ENCODE peak calls at places on chromosomes 2 and 18, in nine cellular contexts. One of them, this sample, is unnamed.

GRCh38 chr18:1968801-1969498 is 602.4 kb downstream of the METTL4 start:
- DNase-seq in GDM1: no peak
- DNase-seq in LoVo: no peak
- DNase-seq in hepatic stellate cell: no peak
- DNase-seq in endothelial cell: no peak
- DNase-seq in activated T-cell treated with anti-CD3 and anti-CD28 coated beads for 48 hours: no peak
- DNase-seq in progenitor cell of endocrine pancreas: no peak
- DNase-seq in amygdala: no peak
- DNase-seq in RWPE1: no peak
- DNase-seq in this sample: no peak

GRCh38 chr2:47008381-47009280 is 93.0 kb upstream of the MCFD2 start:
- DNase-seq in LoVo: no peak
- DNase-seq in amygdala: peak
- DNase-seq in hepatic stellate cell: peak
- DNase-seq in activated T-cell treated with anti-CD3 and anti-CD28 coated beads for 48 hours: no peak
- DNase-seq in RWPE1: no peak
- DNase-seq in endothelial cell: no peak
- DNase-seq in progenitor cell of endocrine pancreas: no peak
- DNase-seq in GDM1: no peak
- DNase-seq in this sample: peak

GRCh38 chr2:74935883-74936483 is 22.5 kb upstream of the POLE4 start:
- DNase-seq in GDM1: no peak
- DNase-seq in RWPE1: peak
- DNase-seq in LoVo: no peak
- DNase-seq in progenitor cell of endocrine pancreas: no peak
- DNase-seq in amygdala: no peak
- DNase-seq in endothelial cell: no peak
- DNase-seq in hepatic stellate cell: no peak
- DNase-seq in activated T-cell treated with anti-CD3 and anti-CD28 coated beads for 48 hours: no peak
- DNase-seq in this sample: no peak

GRCh38 chr2:219433666-219434467 is 776 bp upstream of the SPEG start:
- DNase-seq in progenitor cell of endocrine pancreas: no peak
- DNase-seq in hepatic stellate cell: peak
- DNase-seq in endothelial cell: peak
- DNase-seq in LoVo: no peak
- DNase-seq in activated T-cell treated with anti-CD3 and anti-CD28 coated beads for 48 hours: peak
- DNase-seq in amygdala: no peak
- DNase-seq in GDM1: peak
- DNase-seq in RWPE1: no peak
- DNase-seq in this sample: peak

GRCh38 chr2:26772064-26773001 is 8.2 kb downstream of the SLC35F6 start:
- DNase-seq in activated T-cell treated with anti-CD3 and anti-CD28 coated beads for 48 hours: no peak
- DNase-seq in hepatic stellate cell: no peak
- DNase-seq in progenitor cell of endocrine pancreas: no peak
- DNase-seq in endothelial cell: no peak
- DNase-seq in LoVo: peak
- DNase-seq in amygdala: peak
- DNase-seq in GDM1: no peak
- DNase-seq in RWPE1: no peak
- DNase-seq in this sample: peak

GRCh38 chr2:239349448-239350135 is 51.2 kb downstream of the HDAC4 start:
- DNase-seq in endothelial cell: no peak
- DNase-seq in LoVo: no peak
- DNase-seq in progenitor cell of endocrine pancreas: no peak
- DNase-seq in RWPE1: peak
- DNase-seq in amygdala: no peak
- DNase-seq in hepatic stellate cell: no peak
- DNase-seq in activated T-cell treated with anti-CD3 and anti-CD28 coated beads for 48 hours: no peak
- DNase-seq in GDM1: no peak
- DNase-seq in this sample: no peak

GRCh38 chr2:15939556-15939853 is 845 bp upstream of the MYCN start:
- DNase-seq in LoVo: no peak
- DNase-seq in hepatic stellate cell: no peak
- DNase-seq in GDM1: no peak
- DNase-seq in RWPE1: peak
- DNase-seq in endothelial cell: peak
- DNase-seq in amygdala: no peak
- DNase-seq in activated T-cell treated with anti-CD3 and anti-CD28 coated beads for 48 hours: no peak
- DNase-seq in progenitor cell of endocrine pancreas: no peak
- DNase-seq in this sample: no peak

GRCh38 chr2:57460875-57461274 is 585.7 kb upstream of the VRK2 start:
- DNase-seq in endothelial cell: no peak
- DNase-seq in amygdala: no peak
- DNase-seq in progenitor cell of endocrine pancreas: no peak
- DNase-seq in RWPE1: no peak
- DNase-seq in activated T-cell treated with anti-CD3 and anti-CD28 coated beads for 48 hours: no peak
- DNase-seq in LoVo: no peak
- DNase-seq in hepatic stellate cell: no peak
- DNase-seq in GDM1: no peak
- DNase-seq in this sample: no peak

GRCh38 chr2:222931659-222932058 is 70.8 kb downstream of the ACSL3 start:
- DNase-seq in amygdala: no peak
- DNase-seq in GDM1: no peak
- DNase-seq in progenitor cell of endocrine pancreas: no peak
- DNase-seq in hepatic stellate cell: no peak
- DNase-seq in LoVo: no peak
- DNase-seq in RWPE1: no peak
- DNase-seq in endothelial cell: no peak
- DNase-seq in activated T-cell treated with anti-CD3 and anti-CD28 coated beads for 48 hours: no peak
- DNase-seq in this sample: no peak

GRCh38 chr2:65668744-65669143 is 236.3 kb upstream of the SPRED2 start:
- DNase-seq in hepatic stellate cell: no peak
- DNase-seq in GDM1: no peak
- DNase-seq in endothelial cell: no peak
- DNase-seq in LoVo: no peak
- DNase-seq in RWPE1: no peak
- DNase-seq in progenitor cell of endocrine pancreas: no peak
- DNase-seq in activated T-cell treated with anti-CD3 and anti-CD28 coated beads for 48 hours: no peak
- DNase-seq in amygdala: no peak
- DNase-seq in this sample: no peak

GRCh38 chr2:148640767-148641166 is 3.8 kb upstream of the EPC2 start:
- DNase-seq in activated T-cell treated with anti-CD3 and anti-CD28 coated beads for 48 hours: no peak
- DNase-seq in LoVo: no peak
- DNase-seq in progenitor cell of endocrine pancreas: no peak
- DNase-seq in amygdala: no peak
- DNase-seq in endothelial cell: no peak
- DNase-seq in hepatic stellate cell: peak
- DNase-seq in RWPE1: no peak
- DNase-seq in GDM1: no peak
- DNase-seq in this sample: peak

GRCh38 chr2:127545189-127545588 is 9.7 kb downstream of the MYO7B start:
- DNase-seq in hepatic stellate cell: no peak
- DNase-seq in activated T-cell treated with anti-CD3 and anti-CD28 coated beads for 48 hours: no peak
- DNase-seq in endothelial cell: no peak
- DNase-seq in LoVo: no peak
- DNase-seq in progenitor cell of endocrine pancreas: no peak
- DNase-seq in RWPE1: no peak
- DNase-seq in amygdala: no peak
- DNase-seq in GDM1: no peak
- DNase-seq in this sample: no peak

GRCh38 chr2:160505236-160505635 is 11.6 kb upstream of the RBMS1 start:
- DNase-seq in endothelial cell: no peak
- DNase-seq in LoVo: no peak
- DNase-seq in RWPE1: no peak
- DNase-seq in hepatic stellate cell: no peak
- DNase-seq in GDM1: no peak
- DNase-seq in amygdala: no peak
- DNase-seq in progenitor cell of endocrine pancreas: no peak
- DNase-seq in activated T-cell treated with anti-CD3 and anti-CD28 coated beads for 48 hours: no peak
- DNase-seq in this sample: no peak

GRCh38 chr2:133849341-133849740 is 281.1 kb upstream of the NCKAP5 start:
- DNase-seq in RWPE1: peak
- DNase-seq in amygdala: no peak
- DNase-seq in hepatic stellate cell: no peak
- DNase-seq in progenitor cell of endocrine pancreas: no peak
- DNase-seq in LoVo: no peak
- DNase-seq in GDM1: no peak
- DNase-seq in activated T-cell treated with anti-CD3 and anti-CD28 coated beads for 48 hours: no peak
- DNase-seq in endothelial cell: no peak
- DNase-seq in this sample: no peak

GRCh38 chr2:159989249-159989648 is 73.2 kb downstream of the PLA2R1 start:
- DNase-seq in progenitor cell of endocrine pancreas: no peak
- DNase-seq in RWPE1: no peak
- DNase-seq in amygdala: no peak
- DNase-seq in activated T-cell treated with anti-CD3 and anti-CD28 coated beads for 48 hours: no peak
- DNase-seq in endothelial cell: no peak
- DNase-seq in GDM1: no peak
- DNase-seq in hepatic stellate cell: no peak
- DNase-seq in LoVo: no peak
- DNase-seq in this sample: no peak

GRCh38 chr2:55309441-55309840 is 40.4 kb upstream of the MTIF2 start:
- DNase-seq in progenitor cell of endocrine pancreas: no peak
- DNase-seq in hepatic stellate cell: peak
- DNase-seq in GDM1: no peak
- DNase-seq in RWPE1: peak
- DNase-seq in activated T-cell treated with anti-CD3 and anti-CD28 coated beads for 48 hours: no peak
- DNase-seq in amygdala: no peak
- DNase-seq in LoVo: no peak
- DNase-seq in endothelial cell: no peak
- DNase-seq in this sample: no peak

GRCh38 chr2:199463000-199463692 is 5.4 kb upstream of the SATB2 start:
- DNase-seq in LoVo: peak
- DNase-seq in GDM1: no peak
- DNase-seq in progenitor cell of endocrine pancreas: peak
- DNase-seq in hepatic stellate cell: peak
- DNase-seq in amygdala: peak
- DNase-seq in activated T-cell treated with anti-CD3 and anti-CD28 coated beads for 48 hours: peak
- DNase-seq in RWPE1: peak
- DNase-seq in endothelial cell: peak
- DNase-seq in this sample: no peak